ENCODE peak calls at places on chromosome 2, in five cellular contexts. K, N, Z, F and J are unnamed samples.
A peak's percentile ranks its signal among the peaks of the same experiment; 100 is the strongest.

GRCh38 chr2:86284401-86284841 is 53.0 kb downstream of the REEP1 start:
- DNase-seq in K (no peak), N (no peak), Z (peak; percentile 77), F (no peak), J (no peak)

GRCh38 chr2:33018271-33018670 is 71.5 kb downstream of the LTBP1 start:
- DNase-seq in K (no peak), N (peak; percentile 68), Z (no peak), F (no peak), J (no peak)

GRCh38 chr2:47060652-47061170 is 94.4 kb downstream of the STPG4 start:
- DNase-seq in K (no peak), N (no peak), Z (no peak), F (no peak), J (no peak)

GRCh38 chr2:187547353-187547979 is 6.8 kb downstream of the TFPI start:
- DNase-seq in K (no peak), N (peak; percentile 70), Z (no peak), F (peak; percentile 92), J (no peak)

GRCh38 chr2:47620717-47621437 is 162.1 kb upstream of the MSH6 start:
- DNase-seq in K (no peak), N (no peak), Z (no peak), F (no peak), J (no peak)

GRCh38 chr2:62531594-62531993 is 25.6 kb upstream of the TMEM17 start:
- DNase-seq in K (no peak), N (no peak), Z (no peak), F (no peak), J (no peak)

GRCh38 chr2:11343626-11344341 is 652 bp downstream of the ROCK2 start:
- DNase-seq in K (peak; percentile 51), N (peak; percentile 84), Z (peak; percentile 88), F (no peak), J (peak; percentile 78)

GRCh38 chr2:195683174-195683573 is 26.1 kb downstream of the SLC39A10 start:
- DNase-seq in K (no peak), N (no peak), Z (no peak), F (no peak), J (no peak)

GRCh38 chr2:57407742-57408343 is 638.8 kb upstream of the VRK2 start:
- DNase-seq in K (peak; percentile 0), N (no peak), Z (no peak), F (no peak), J (no peak)

GRCh38 chr2:10245661-10246060 is 57.0 kb upstream of the HPCAL1 start:
- DNase-seq in K (no peak), N (peak; percentile 18), Z (peak; percentile 44), F (no peak), J (no peak)

GRCh38 chr2:85439986-85440385 is 21.5 kb downstream of the SH2D6 start:
- DNase-seq in K (no peak), N (peak; percentile 38), Z (no peak), F (no peak), J (no peak)

GRCh38 chr2:209431701-209432100 is 7.9 kb downstream of the MAP2 start:
- DNase-seq in K (no peak), N (no peak), Z (no peak), F (no peak), J (no peak)

GRCh38 chr2:25274868-25275574 is 66.7 kb downstream of the DNMT3A start:
- DNase-seq in K (no peak), N (no peak), Z (peak; percentile 83), F (no peak), J (no peak)

GRCh38 chr2:238308177-238308576 is 12.1 kb upstream of the TRAF3IP1 start:
- DNase-seq in K (no peak), N (peak; percentile 71), Z (no peak), F (no peak), J (peak; percentile 65)

GRCh38 chr2:238305092-238305862 is 15.0 kb upstream of the TRAF3IP1 start:
- DNase-seq in K (no peak), N (peak; percentile 77), Z (no peak), F (no peak), J (peak; percentile 77)

GRCh38 chr2:238304116-238304515 is 15.7 kb upstream of the PER2 start:
- DNase-seq in K (no peak), N (no peak), Z (no peak), F (no peak), J (no peak)

GRCh38 chr2:238305965-238306679 is 14.2 kb upstream of the TRAF3IP1 start:
- DNase-seq in K (no peak), N (no peak), Z (no peak), F (no peak), J (peak; percentile 94)

GRCh38 chr2:238306680-238306998 is 13.7 kb upstream of the TRAF3IP1 start:
- DNase-seq in K (no peak), N (no peak), Z (no peak), F (no peak), J (no peak)
- H3K9ac ChIP-seq in K (no peak overlapping the region), N (no peak overlapping the region), Z (no peak overlapping the region), F (no peak overlapping the region), J (peak overlapping the region; percentile 59)

DNA sequence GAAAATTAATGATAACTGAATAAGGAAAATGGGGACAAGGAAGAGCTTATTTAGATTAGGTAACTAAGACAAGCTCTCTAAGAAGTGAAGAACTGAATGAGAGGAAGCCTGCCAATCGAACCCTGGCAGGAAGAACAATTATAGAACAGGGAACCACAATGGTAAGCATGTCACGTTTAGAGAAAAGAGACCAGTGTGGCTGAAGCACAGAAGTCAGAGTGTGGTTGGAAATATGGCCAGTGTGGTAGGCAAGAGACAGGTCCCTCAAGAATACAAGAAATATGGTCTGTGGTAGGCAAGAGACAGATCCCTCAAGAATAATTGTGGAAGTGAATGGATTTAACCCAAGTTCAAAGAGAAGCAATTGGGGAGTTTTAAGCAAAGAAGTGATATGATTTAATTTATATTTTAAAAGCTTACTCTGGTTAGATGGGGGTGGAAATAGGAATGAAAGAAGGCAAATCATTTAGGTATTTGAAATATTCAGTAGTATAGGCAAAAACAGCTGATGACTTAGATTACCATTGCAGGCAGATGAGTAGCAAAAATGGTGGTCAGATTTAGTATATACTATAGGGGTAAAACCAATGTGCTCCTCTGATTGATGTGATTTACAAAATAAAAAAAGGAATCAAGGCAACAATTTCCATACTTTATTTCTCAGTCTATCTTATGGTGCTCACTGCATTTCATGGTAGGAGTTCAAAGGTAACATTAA is 38.8 kb upstream of the ERMN start:
- DNase-seq in K (no peak), N (no peak), Z (no peak), F (no peak), J (no peak)
- H3K4me3 ChIP-seq in K (no peak overlapping the region), N (no peak overlapping the region), Z (no peak overlapping the region), F (no peak overlapping the region), J (no peak overlapping the region)

GRCh38 chr2:232336241-232336736 is 42.3 kb upstream of the ALPP start:
- DNase-seq in K (no peak), N (peak; percentile 46), Z (peak; percentile 53), F (no peak), J (no peak)
- H3K9ac ChIP-seq in K (no peak overlapping the region), N (no peak overlapping the region), Z (no peak overlapping the region), F (no peak overlapping the region), J (no peak overlapping the region)

GRCh38 chr2:43100883-43101662 is 125.3 kb downstream of the ZFP36L2 start:
- DNase-seq in K (peak; percentile 91), N (peak; percentile 83), Z (peak; percentile 88), F (no peak), J (no peak)
- H3K4me3 ChIP-seq in K (no peak overlapping the region), N (no peak overlapping the region), Z (peak overlapping the region; percentile 16), F (no peak overlapping the region), J (no peak overlapping the region)